ENCODE peak calls at places on chromosome 4, in five cellular contexts. R is K562, K is HepG2, Q is GM12878, A is HEK293T. P is an unnamed sample.

GRCh38 chr4:156593464-156593863 is 378.1 kb downstream of the PDGFC start:
- DNase-seq in K (no peak), R (no peak), Q (no peak), A (no peak), P (no peak)

GRCh38 chr4:163063891-163064290 is 102.8 kb downstream of the NAF1 start:
- DNase-seq in Q (no peak), K (no peak), R (no peak), A (no peak), P (no peak)

GRCh38 chr4:70768301-70768948 is 46.7 kb downstream of the RUFY3 start:
- DNase-seq in Q (no peak), A (no peak), K (no peak), R (no peak), P (no peak)

GRCh38 chr4:91113130-91113706 is 986.0 kb downstream of the CCSER1 start:
- DNase-seq in Q (peak; percentile 5), R (peak; percentile 8), A (peak; percentile 42), K (peak; percentile 7), P (peak; percentile 28)

GRCh38 chr4:138047290-138047689 is 194.9 kb downstream of the SLC7A11 start:
- DNase-seq in K (no peak), Q (no peak), R (no peak), A (no peak), P (no peak)

GRCh38 chr4:168882650-168883233 is 127.3 kb downstream of the CBR4 start:
- DNase-seq in R (no peak), K (peak; percentile 9), Q (no peak), A (no peak), P (no peak)

GRCh38 chr4:118396881-118397666 is 44.3 kb upstream of the PRSS12 start:
- DNase-seq in K (no peak), R (no peak), A (no peak), Q (no peak), P (no peak)

GRCh38 chr4:13285336-13285735 is 198.8 kb downstream of the RAB28 start:
- DNase-seq in A (no peak), K (no peak), R (no peak), Q (no peak), P (no peak)

GRCh38 chr4:2104556-2105345 is 45.6 kb downstream of the NAT8L start:
- DNase-seq in R (no peak), Q (no peak), A (no peak), K (no peak), P (no peak)

GRCh38 chr4:159764343-159764952 is 661.6 kb downstream of the RAPGEF2 start:
- DNase-seq in Q (no peak), A (peak; percentile 49), R (peak; percentile 3), K (peak; percentile 31), P (peak; percentile 59)

GRCh38 chr4:19850909-19851308 is 400.8 kb upstream of the SLIT2 start:
- DNase-seq in K (no peak), Q (no peak), R (no peak), A (no peak), P (no peak)

GRCh38 chr4:6283282-6283681 is 13.6 kb downstream of the WFS1 start:
- DNase-seq in R (no peak), Q (no peak), A (no peak), K (no peak), P (no peak)

GRCh38 chr4:186201535-186202230 is 10.3 kb downstream of the CYP4V2 start:
- DNase-seq in R (peak; percentile 44), A (peak; percentile 56), K (peak; percentile 59), Q (no peak), P (peak; percentile 60)

GRCh38 chr4:20589436-20589835 is 110.8 kb upstream of the PACRGL start:
- DNase-seq in Q (no peak), K (no peak), A (no peak), R (no peak), P (no peak)

DNA sequence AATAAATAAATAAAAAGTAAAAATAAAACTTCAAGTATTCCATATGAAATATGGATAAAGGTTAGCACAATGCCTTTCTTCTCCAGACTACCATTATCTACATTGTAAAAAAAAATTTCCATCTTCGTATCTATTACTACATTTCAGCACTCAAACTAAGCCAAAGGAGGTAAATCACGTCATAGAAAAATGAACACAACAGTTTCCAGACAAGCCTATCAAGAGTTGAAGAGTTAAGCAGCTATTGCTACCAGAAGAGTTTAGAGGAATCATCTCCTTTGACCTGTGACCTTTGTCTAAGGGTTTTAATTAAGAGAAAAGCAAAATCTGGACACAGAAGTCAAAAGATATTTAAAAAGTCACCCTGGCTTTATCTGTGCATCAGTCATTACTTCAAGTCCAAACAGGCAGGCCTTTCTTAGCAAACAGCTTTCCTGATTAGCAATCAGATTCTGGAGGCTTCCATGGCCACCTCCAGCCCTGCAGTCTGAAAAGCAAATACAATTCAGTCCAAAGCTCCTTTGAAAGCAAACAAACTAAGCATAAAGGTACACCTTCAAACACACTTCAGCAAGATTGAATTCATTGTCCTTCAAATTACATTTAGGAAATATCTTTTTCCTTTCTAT is 82.2 kb downstream of the APBB2 start:
- DNase-seq in A (no peak), R (no peak), K (peak; percentile 94), Q (no peak), P (no peak)
- TF ChIP-seq FOXM1 in A (no peak), R (no peak), K (no peak), Q (no peak), P (no peak)

GRCh38 chr4:180103794-180104193 is 2139.4 kb upstream of the TENM3 start:
- DNase-seq in R (no peak), K (no peak), A (no peak), Q (no peak), P (no peak)

GRCh38 chr4:180098601-180099000 is 2144.6 kb upstream of the TENM3 start:
- DNase-seq in K (no peak), A (no peak), R (no peak), Q (no peak), P (no peak)

GRCh38 chr4:180100433-180101344 is 2142.5 kb upstream of the TENM3 start:
- DNase-seq in A (no peak), Q (no peak), R (no peak), K (no peak), P (no peak)

GRCh38 chr4:180101348-180102083 is 2141.7 kb upstream of the TENM3 start:
- DNase-seq in A (no peak), Q (no peak), R (no peak), K (no peak), P (no peak)

DNA sequence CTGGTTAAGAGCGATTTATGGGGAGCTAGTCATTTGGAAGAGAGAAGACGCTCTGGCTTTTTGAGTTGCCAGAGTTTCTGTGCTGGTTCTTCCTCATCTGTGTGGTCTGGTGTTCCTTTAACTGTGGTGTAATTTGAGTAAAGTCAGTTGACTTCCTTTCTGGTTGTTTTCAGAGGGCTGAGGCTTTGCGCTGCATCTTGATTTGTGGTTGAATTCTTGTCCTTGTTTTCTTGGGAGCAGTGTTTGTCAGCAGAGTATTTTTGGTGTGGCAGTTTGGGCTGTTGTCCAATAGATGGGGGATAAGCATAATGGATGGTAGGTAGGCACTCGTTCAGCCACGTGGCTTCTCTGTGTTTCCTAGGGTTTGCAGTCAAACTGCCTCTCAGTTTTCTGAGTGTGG is 2143.2 kb upstream of the TENM3 start:
- DNase-seq in K (no peak), Q (no peak), A (no peak), R (no peak), P (no peak)
- TF ChIP-seq FOXM1 in K (no peak), Q (no peak), A (no peak), R (no peak), P (no peak)

DNA sequence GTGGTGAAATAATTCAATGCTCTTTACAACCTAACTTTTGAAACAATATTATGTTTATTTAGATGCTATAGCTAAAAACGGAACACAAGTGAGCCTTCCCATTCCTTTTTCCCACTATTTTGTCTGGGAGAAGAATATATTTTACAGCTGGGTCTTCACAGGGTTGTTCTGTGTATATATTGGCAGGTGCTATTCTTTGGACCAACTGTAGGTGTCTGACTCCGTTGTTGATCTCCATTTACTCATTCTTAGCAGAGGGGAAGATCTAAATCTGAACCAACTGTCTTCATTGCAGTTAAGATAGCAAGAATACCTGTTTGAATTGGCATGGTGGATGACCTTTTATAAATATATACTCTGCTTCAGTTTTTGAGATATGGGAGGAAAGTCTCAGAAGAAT is 257.4 kb downstream of the CFAP299 start:
- DNase-seq in K (no peak), R (no peak), Q (no peak), A (peak; percentile 18), P (peak; percentile 1)
- TF ChIP-seq FOXM1 in K (no peak), R (no peak), Q (no peak), A (no peak), P (no peak)

DNA sequence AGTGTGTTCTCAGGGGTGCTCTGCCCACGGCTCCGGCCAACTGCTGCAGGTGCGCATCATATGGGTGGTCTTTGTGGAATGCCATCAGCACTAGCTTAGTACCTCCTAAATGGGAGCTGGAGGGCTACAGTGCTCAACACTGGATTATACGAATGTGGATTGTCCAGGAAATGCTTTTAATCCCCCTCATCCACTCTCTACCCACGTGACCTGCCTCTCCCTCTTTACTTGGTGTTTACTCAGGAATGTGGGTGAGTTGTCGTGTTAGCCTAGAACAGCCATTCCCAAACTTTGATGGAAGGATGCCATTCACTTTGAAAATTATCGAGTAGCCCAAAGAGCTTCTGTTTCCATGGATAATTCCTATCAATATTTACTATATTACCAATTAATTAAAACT is 150.8 kb downstream of the PTTG2 start:
- DNase-seq in R (no peak), Q (no peak), K (no peak), A (no peak), P (no peak)
- TF ChIP-seq FOXM1 in R (no peak), Q (no peak), K (no peak), A (no peak), P (no peak)

DNA sequence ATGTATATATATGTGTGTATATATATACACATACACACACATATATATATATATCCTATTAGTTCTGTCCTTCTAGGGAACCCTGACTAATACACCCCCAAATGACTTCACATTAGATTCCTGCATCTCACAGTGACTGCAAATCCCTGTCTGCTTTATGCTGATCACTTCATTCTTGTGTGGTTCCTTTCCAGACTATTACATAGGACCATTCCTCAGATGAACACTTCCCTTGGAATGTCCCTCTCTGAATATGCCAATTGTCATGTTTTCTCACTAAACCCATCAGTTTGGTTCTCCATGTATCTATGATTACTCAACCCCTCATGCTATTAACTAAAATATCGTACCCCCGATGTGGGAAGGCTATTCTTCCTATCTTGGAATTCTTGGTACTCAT is 605.2 kb upstream of the NR3C2 start:
- DNase-seq in Q (no peak), K (no peak), R (no peak), A (no peak), P (no peak)
- TF ChIP-seq FOXM1 in Q (no peak), K (no peak), R (no peak), A (no peak), P (no peak)